ENCODE peak calls at places on chromosomes 13 and 19, in six cellular contexts. One of them, this sample, is unnamed.

GRCh38 chr19:55640043-55640576 is 692 bp upstream of the ZNF580 start:
- DNase-seq in left ventricle myocardium inferior: peak
- DNase-seq in kidney tubule cell: peak
- DNase-seq in caudate nucleus: peak
- DNase-seq in stimulated activated CD4-positive, alpha-beta T cell treated with anti-CD3 and anti-CD28 coated beads, Interleukin-2, amount 100 ng/mL, for 48 hours: peak
- DNase-seq in activated naive CD8-positive, alpha-beta T cell treated with anti-CD3 and anti-CD28 coated beads, Interleukin-2, amount 50 U/mL, for 24 hours: peak
- DNase-seq in this sample: no peak

GRCh38 chr13:27419333-27419732 is 5.1 kb upstream of the GTF3A start:
- DNase-seq in kidney tubule cell: peak
- DNase-seq in stimulated activated CD4-positive, alpha-beta T cell treated with anti-CD3 and anti-CD28 coated beads, Interleukin-2, amount 100 ng/mL, for 48 hours: no peak
- DNase-seq in activated naive CD8-positive, alpha-beta T cell treated with anti-CD3 and anti-CD28 coated beads, Interleukin-2, amount 50 U/mL, for 24 hours: no peak
- DNase-seq in left ventricle myocardium inferior: no peak
- DNase-seq in caudate nucleus: no peak
- DNase-seq in this sample: no peak

GRCh38 chr13:20828540-20829364 is 55.0 kb upstream of the EEF1AKMT1 start:
- DNase-seq in stimulated activated CD4-positive, alpha-beta T cell treated with anti-CD3 and anti-CD28 coated beads, Interleukin-2, amount 100 ng/mL, for 48 hours: peak
- DNase-seq in left ventricle myocardium inferior: no peak
- DNase-seq in activated naive CD8-positive, alpha-beta T cell treated with anti-CD3 and anti-CD28 coated beads, Interleukin-2, amount 50 U/mL, for 24 hours: peak
- DNase-seq in kidney tubule cell: peak
- DNase-seq in caudate nucleus: no peak
- DNase-seq in this sample: peak

GRCh38 chr19:55605637-55606470 is at the start of gene ZNF865:
- DNase-seq in left ventricle myocardium inferior: peak
- DNase-seq in activated naive CD8-positive, alpha-beta T cell treated with anti-CD3 and anti-CD28 coated beads, Interleukin-2, amount 50 U/mL, for 24 hours: peak
- DNase-seq in stimulated activated CD4-positive, alpha-beta T cell treated with anti-CD3 and anti-CD28 coated beads, Interleukin-2, amount 100 ng/mL, for 48 hours: peak
- DNase-seq in kidney tubule cell: peak
- DNase-seq in caudate nucleus: peak
- DNase-seq in this sample: peak

GRCh38 chr19:2478756-2479555 is 3.0 kb downstream of the GADD45B start:
- DNase-seq in kidney tubule cell: peak
- DNase-seq in stimulated activated CD4-positive, alpha-beta T cell treated with anti-CD3 and anti-CD28 coated beads, Interleukin-2, amount 100 ng/mL, for 48 hours: no peak
- DNase-seq in caudate nucleus: no peak
- DNase-seq in left ventricle myocardium inferior: peak
- DNase-seq in activated naive CD8-positive, alpha-beta T cell treated with anti-CD3 and anti-CD28 coated beads, Interleukin-2, amount 50 U/mL, for 24 hours: peak
- DNase-seq in this sample: no peak

GRCh38 chr13:66617786-66618185 is 612.4 kb downstream of the PCDH9 start:
- DNase-seq in left ventricle myocardium inferior: no peak
- DNase-seq in stimulated activated CD4-positive, alpha-beta T cell treated with anti-CD3 and anti-CD28 coated beads, Interleukin-2, amount 100 ng/mL, for 48 hours: no peak
- DNase-seq in kidney tubule cell: no peak
- DNase-seq in caudate nucleus: no peak
- DNase-seq in activated naive CD8-positive, alpha-beta T cell treated with anti-CD3 and anti-CD28 coated beads, Interleukin-2, amount 50 U/mL, for 24 hours: no peak
- DNase-seq in this sample: no peak

GRCh38 chr19:45717983-45718650 is 12.6 kb downstream of the FBXO46 start:
- DNase-seq in activated naive CD8-positive, alpha-beta T cell treated with anti-CD3 and anti-CD28 coated beads, Interleukin-2, amount 50 U/mL, for 24 hours: peak
- DNase-seq in left ventricle myocardium inferior: no peak
- DNase-seq in kidney tubule cell: no peak
- DNase-seq in stimulated activated CD4-positive, alpha-beta T cell treated with anti-CD3 and anti-CD28 coated beads, Interleukin-2, amount 100 ng/mL, for 48 hours: no peak
- DNase-seq in caudate nucleus: no peak
- DNase-seq in this sample: no peak

GRCh38 chr13:43307221-43307920 is 284.0 kb downstream of the DNAJC15 start:
- DNase-seq in stimulated activated CD4-positive, alpha-beta T cell treated with anti-CD3 and anti-CD28 coated beads, Interleukin-2, amount 100 ng/mL, for 48 hours: no peak
- DNase-seq in caudate nucleus: no peak
- DNase-seq in left ventricle myocardium inferior: no peak
- DNase-seq in activated naive CD8-positive, alpha-beta T cell treated with anti-CD3 and anti-CD28 coated beads, Interleukin-2, amount 50 U/mL, for 24 hours: no peak
- DNase-seq in kidney tubule cell: no peak
- DNase-seq in this sample: no peak

GRCh38 chr13:64158910-64159309 is 2743.3 kb upstream of the PCDH20 start:
- DNase-seq in kidney tubule cell: no peak
- DNase-seq in activated naive CD8-positive, alpha-beta T cell treated with anti-CD3 and anti-CD28 coated beads, Interleukin-2, amount 50 U/mL, for 24 hours: no peak
- DNase-seq in stimulated activated CD4-positive, alpha-beta T cell treated with anti-CD3 and anti-CD28 coated beads, Interleukin-2, amount 100 ng/mL, for 48 hours: no peak
- DNase-seq in caudate nucleus: no peak
- DNase-seq in left ventricle myocardium inferior: no peak
- DNase-seq in this sample: no peak

GRCh38 chr19:29079331-29079730 is 133.6 kb downstream of the UQCRFS1 start:
- DNase-seq in stimulated activated CD4-positive, alpha-beta T cell treated with anti-CD3 and anti-CD28 coated beads, Interleukin-2, amount 100 ng/mL, for 48 hours: no peak
- DNase-seq in caudate nucleus: no peak
- DNase-seq in left ventricle myocardium inferior: no peak
- DNase-seq in kidney tubule cell: no peak
- DNase-seq in activated naive CD8-positive, alpha-beta T cell treated with anti-CD3 and anti-CD28 coated beads, Interleukin-2, amount 50 U/mL, for 24 hours: no peak
- DNase-seq in this sample: no peak

GRCh38 chr19:46970815-46971214 is 48.8 kb upstream of the NPAS1 start:
- DNase-seq in left ventricle myocardium inferior: peak
- DNase-seq in caudate nucleus: no peak
- DNase-seq in activated naive CD8-positive, alpha-beta T cell treated with anti-CD3 and anti-CD28 coated beads, Interleukin-2, amount 50 U/mL, for 24 hours: no peak
- DNase-seq in kidney tubule cell: peak
- DNase-seq in stimulated activated CD4-positive, alpha-beta T cell treated with anti-CD3 and anti-CD28 coated beads, Interleukin-2, amount 100 ng/mL, for 48 hours: no peak
- DNase-seq in this sample: peak

GRCh38 chr13:66665991-66666390 is 564.1 kb downstream of the PCDH9 start:
- DNase-seq in kidney tubule cell: peak
- DNase-seq in left ventricle myocardium inferior: peak
- DNase-seq in activated naive CD8-positive, alpha-beta T cell treated with anti-CD3 and anti-CD28 coated beads, Interleukin-2, amount 50 U/mL, for 24 hours: no peak
- DNase-seq in stimulated activated CD4-positive, alpha-beta T cell treated with anti-CD3 and anti-CD28 coated beads, Interleukin-2, amount 100 ng/mL, for 48 hours: no peak
- DNase-seq in caudate nucleus: peak
- DNase-seq in this sample: no peak

GRCh38 chr19:56994251-56995017 is 125.4 kb upstream of the USP29 start:
- DNase-seq in stimulated activated CD4-positive, alpha-beta T cell treated with anti-CD3 and anti-CD28 coated beads, Interleukin-2, amount 100 ng/mL, for 48 hours: no peak
- DNase-seq in kidney tubule cell: no peak
- DNase-seq in caudate nucleus: no peak
- DNase-seq in left ventricle myocardium inferior: no peak
- DNase-seq in activated naive CD8-positive, alpha-beta T cell treated with anti-CD3 and anti-CD28 coated beads, Interleukin-2, amount 50 U/mL, for 24 hours: no peak
- DNase-seq in this sample: no peak

GRCh38 chr19:39223703-39224279 is 19.7 kb upstream of the SYCN start:
- DNase-seq in activated naive CD8-positive, alpha-beta T cell treated with anti-CD3 and anti-CD28 coated beads, Interleukin-2, amount 50 U/mL, for 24 hours: peak
- DNase-seq in stimulated activated CD4-positive, alpha-beta T cell treated with anti-CD3 and anti-CD28 coated beads, Interleukin-2, amount 100 ng/mL, for 48 hours: no peak
- DNase-seq in kidney tubule cell: peak
- DNase-seq in caudate nucleus: no peak
- DNase-seq in left ventricle myocardium inferior: no peak
- DNase-seq in this sample: peak

GRCh38 chr19:58037927-58038687 is 4.3 kb downstream of the ZSCAN1 start:
- DNase-seq in left ventricle myocardium inferior: no peak
- DNase-seq in activated naive CD8-positive, alpha-beta T cell treated with anti-CD3 and anti-CD28 coated beads, Interleukin-2, amount 50 U/mL, for 24 hours: no peak
- DNase-seq in stimulated activated CD4-positive, alpha-beta T cell treated with anti-CD3 and anti-CD28 coated beads, Interleukin-2, amount 100 ng/mL, for 48 hours: no peak
- DNase-seq in caudate nucleus: peak
- DNase-seq in kidney tubule cell: no peak
- DNase-seq in this sample: no peak

GRCh38 chr13:61410669-61411297 is 4.9 kb downstream of the PCDH20 start:
- DNase-seq in caudate nucleus: no peak
- DNase-seq in stimulated activated CD4-positive, alpha-beta T cell treated with anti-CD3 and anti-CD28 coated beads, Interleukin-2, amount 100 ng/mL, for 48 hours: no peak
- DNase-seq in kidney tubule cell: peak
- DNase-seq in left ventricle myocardium inferior: no peak
- DNase-seq in activated naive CD8-positive, alpha-beta T cell treated with anti-CD3 and anti-CD28 coated beads, Interleukin-2, amount 50 U/mL, for 24 hours: no peak
- DNase-seq in this sample: no peak

GRCh38 chr19:7395793-7396192 is 47.1 kb downstream of the ARHGEF18 start:
- DNase-seq in kidney tubule cell: peak
- DNase-seq in caudate nucleus: no peak
- DNase-seq in activated naive CD8-positive, alpha-beta T cell treated with anti-CD3 and anti-CD28 coated beads, Interleukin-2, amount 50 U/mL, for 24 hours: no peak
- DNase-seq in left ventricle myocardium inferior: no peak
- DNase-seq in stimulated activated CD4-positive, alpha-beta T cell treated with anti-CD3 and anti-CD28 coated beads, Interleukin-2, amount 100 ng/mL, for 48 hours: no peak
- DNase-seq in this sample: no peak

GRCh38 chr13:43769552-43769951 is 17.2 kb downstream of the ENOX1 start:
- DNase-seq in left ventricle myocardium inferior: no peak
- DNase-seq in caudate nucleus: no peak
- DNase-seq in kidney tubule cell: no peak
- DNase-seq in activated naive CD8-positive, alpha-beta T cell treated with anti-CD3 and anti-CD28 coated beads, Interleukin-2, amount 50 U/mL, for 24 hours: no peak
- DNase-seq in stimulated activated CD4-positive, alpha-beta T cell treated with anti-CD3 and anti-CD28 coated beads, Interleukin-2, amount 100 ng/mL, for 48 hours: no peak
- DNase-seq in this sample: no peak

GRCh38 chr13:30510811-30511371 is 45.2 kb upstream of the HMGB1 start:
- DNase-seq in activated naive CD8-positive, alpha-beta T cell treated with anti-CD3 and anti-CD28 coated beads, Interleukin-2, amount 50 U/mL, for 24 hours: no peak
- DNase-seq in caudate nucleus: no peak
- DNase-seq in stimulated activated CD4-positive, alpha-beta T cell treated with anti-CD3 and anti-CD28 coated beads, Interleukin-2, amount 100 ng/mL, for 48 hours: no peak
- DNase-seq in left ventricle myocardium inferior: no peak
- DNase-seq in kidney tubule cell: no peak
- DNase-seq in this sample: no peak

GRCh38 chr13:80824231-80824630 is 483.3 kb upstream of the SPRY2 start:
- DNase-seq in activated naive CD8-positive, alpha-beta T cell treated with anti-CD3 and anti-CD28 coated beads, Interleukin-2, amount 50 U/mL, for 24 hours: no peak
- DNase-seq in caudate nucleus: no peak
- DNase-seq in left ventricle myocardium inferior: no peak
- DNase-seq in kidney tubule cell: no peak
- DNase-seq in stimulated activated CD4-positive, alpha-beta T cell treated with anti-CD3 and anti-CD28 coated beads, Interleukin-2, amount 100 ng/mL, for 48 hours: no peak
- DNase-seq in this sample: no peak

GRCh38 chr19:31818740-31819228 is 469.5 kb upstream of the TSHZ3 start:
- DNase-seq in stimulated activated CD4-positive, alpha-beta T cell treated with anti-CD3 and anti-CD28 coated beads, Interleukin-2, amount 100 ng/mL, for 48 hours: no peak
- DNase-seq in caudate nucleus: no peak
- DNase-seq in activated naive CD8-positive, alpha-beta T cell treated with anti-CD3 and anti-CD28 coated beads, Interleukin-2, amount 50 U/mL, for 24 hours: no peak
- DNase-seq in left ventricle myocardium inferior: no peak
- DNase-seq in kidney tubule cell: no peak
- DNase-seq in this sample: no peak

GRCh38 chr13:23461544-23461943 is 28.0 kb upstream of the SACS start:
- DNase-seq in left ventricle myocardium inferior: no peak
- DNase-seq in stimulated activated CD4-positive, alpha-beta T cell treated with anti-CD3 and anti-CD28 coated beads, Interleukin-2, amount 100 ng/mL, for 48 hours: no peak
- DNase-seq in caudate nucleus: no peak
- DNase-seq in kidney tubule cell: no peak
- DNase-seq in activated naive CD8-positive, alpha-beta T cell treated with anti-CD3 and anti-CD28 coated beads, Interleukin-2, amount 50 U/mL, for 24 hours: no peak
- DNase-seq in this sample: no peak

GRCh38 chr13:26872444-26873173 is 112.0 kb upstream of the GPR12 start:
- DNase-seq in stimulated activated CD4-positive, alpha-beta T cell treated with anti-CD3 and anti-CD28 coated beads, Interleukin-2, amount 100 ng/mL, for 48 hours: peak
- DNase-seq in kidney tubule cell: peak
- DNase-seq in caudate nucleus: no peak
- DNase-seq in left ventricle myocardium inferior: peak
- DNase-seq in activated naive CD8-positive, alpha-beta T cell treated with anti-CD3 and anti-CD28 coated beads, Interleukin-2, amount 50 U/mL, for 24 hours: peak
- DNase-seq in this sample: peak

GRCh38 chr19:12838182-12838890 is at the start of gene MAST1:
- DNase-seq in activated naive CD8-positive, alpha-beta T cell treated with anti-CD3 and anti-CD28 coated beads, Interleukin-2, amount 50 U/mL, for 24 hours: peak
- DNase-seq in caudate nucleus: no peak
- DNase-seq in stimulated activated CD4-positive, alpha-beta T cell treated with anti-CD3 and anti-CD28 coated beads, Interleukin-2, amount 100 ng/mL, for 48 hours: no peak
- DNase-seq in left ventricle myocardium inferior: no peak
- DNase-seq in kidney tubule cell: peak
- DNase-seq in this sample: peak

GRCh38 chr13:20033486-20033885 is 75.0 kb downstream of the ZMYM2 start:
- DNase-seq in left ventricle myocardium inferior: no peak
- DNase-seq in stimulated activated CD4-positive, alpha-beta T cell treated with anti-CD3 and anti-CD28 coated beads, Interleukin-2, amount 100 ng/mL, for 48 hours: no peak
- DNase-seq in caudate nucleus: no peak
- DNase-seq in kidney tubule cell: peak
- DNase-seq in activated naive CD8-positive, alpha-beta T cell treated with anti-CD3 and anti-CD28 coated beads, Interleukin-2, amount 50 U/mL, for 24 hours: no peak
- DNase-seq in this sample: no peak